ENCODE peak calls at places on chromosomes 16 and 17, in five cellular contexts. X is thoracic aorta; Y is psoas muscle; I is CD4-positive, CD25-positive, alpha-beta regulatory T cell; F is prostate gland. G is an unnamed sample.
A peak's percentile ranks its signal among the peaks of the same experiment; 100 is the strongest.

GRCh38 chr16:49649013-49649785 is 206.7 kb downstream of the ZNF423 start:
- DNase-seq in X (no peak), Y (no peak), I (no peak), F (no peak), G (no peak)

GRCh38 chr16:11699234-11699894 is 31.1 kb downstream of the SNN start:
- DNase-seq in X (no peak), Y (no peak), I (no peak), F (no peak), G (no peak)

GRCh38 chr16:87570938-87571867 is 31.1 kb upstream of the JPH3 start:
- DNase-seq in X (peak; percentile 28), Y (no peak), I (no peak), F (peak; percentile 52), G (peak; percentile 54)

GRCh38 chr17:48611681-48612455 is 1.1 kb upstream of the HOXB7 start:
- DNase-seq in X (no peak), Y (no peak), I (no peak), F (no peak), G (no peak)

GRCh38 chr16:87127061-87127765 is 190.0 kb downstream of the C16orf95 start:
- DNase-seq in X (no peak), Y (no peak), I (no peak), F (no peak), G (no peak)

GRCh38 chr16:31452631-31453106 is 6.6 kb upstream of the ARMC5 start:
- DNase-seq in X (no peak), Y (peak; percentile 41), I (no peak), F (no peak), G (no peak)

GRCh38 chr16:31301708-31302400 is 42.1 kb downstream of the ITGAM start:
- DNase-seq in X (no peak), Y (no peak), I (no peak), F (no peak), G (no peak)

GRCh38 chr17:70855401-70856054 is 686.2 kb downstream of the KCNJ2 start:
- DNase-seq in X (no peak), Y (no peak), I (no peak), F (peak; percentile 25), G (no peak)

GRCh38 chr16:15676506-15676905 is 26.5 kb downstream of the NDE1 start:
- DNase-seq in X (no peak), Y (no peak), I (no peak), F (no peak), G (no peak)

GRCh38 chr16:25747160-25747758 is 55.5 kb downstream of the HS3ST4 start:
- DNase-seq in X (no peak), Y (no peak), I (no peak), F (no peak), G (no peak)

GRCh38 chr17:17402558-17402957 is 74.2 kb upstream of the MED9 start:
- DNase-seq in X (no peak), Y (peak; percentile 8), I (no peak), F (no peak), G (no peak)

GRCh38 chr16:29694384-29695195 is 15.6 kb downstream of the QPRT start:
- DNase-seq in X (no peak), Y (peak; percentile 83), I (no peak), F (no peak), G (peak; percentile 29)

GRCh38 chr17:79600613-79601221 is 10.1 kb downstream of the RBFOX3 start:
- DNase-seq in X (no peak), Y (no peak), I (no peak), F (no peak), G (no peak)

GRCh38 chr16:28567292-28567691 is 13.6 kb downstream of the SGF29 start:
- DNase-seq in X (no peak), Y (no peak), I (no peak), F (no peak), G (no peak)

GRCh38 chr16:86343111-86343642 is 167.2 kb upstream of the FOXF1 start:
- DNase-seq in X (peak; percentile 36), Y (no peak), I (no peak), F (peak; percentile 72), G (peak; percentile 55)

GRCh38 chr17:62966426-62967110 is 533 bp downstream of the TANC2 start:
- DNase-seq in X (no peak), Y (no peak), I (no peak), F (peak; percentile 19), G (no peak)

GRCh38 chr17:35390156-35390555 is 16.7 kb upstream of the SLFN11 start:
- DNase-seq in X (no peak), Y (no peak), I (no peak), F (no peak), G (no peak)

GRCh38 chr16:9135797-9136196 is 44.4 kb downstream of the HAPSTR1 start:
- DNase-seq in X (no peak), Y (peak; percentile 27), I (no peak), F (no peak), G (peak; percentile 42)

GRCh38 chr17:8397636-8398035 is at the start of gene RNF222:
- DNase-seq in X (no peak), Y (no peak), I (no peak), F (no peak), G (no peak)

GRCh38 chr17:19534562-19535149 is 1.0 kb downstream of the SLC47A1 start:
- DNase-seq in X (no peak), Y (no peak), I (no peak), F (no peak), G (no peak)

GRCh38 chr16:51393381-51394005 is 242.4 kb upstream of the SALL1 start:
- DNase-seq in X (no peak), Y (no peak), I (no peak), F (no peak), G (no peak)

GRCh38 chr16:61858996-61859395 is 177.2 kb downstream of the CDH8 start:
- DNase-seq in X (no peak), Y (no peak), I (no peak), F (no peak), G (no peak)

GRCh38 chr17:77445908-77446535 is 305.3 kb downstream of the SEC14L1 start:
- DNase-seq in X (no peak), Y (no peak), I (peak; percentile 76), F (no peak), G (no peak)

GRCh38 chr17:66275651-66276050 is 26.8 kb upstream of the PRKCA start:
- DNase-seq in X (peak; percentile 72), Y (no peak), I (no peak), F (peak; percentile 67), G (peak; percentile 65)
- H3K27ac ChIP-seq in X (no peak overlapping the region), Y (no peak overlapping the region), I (no peak overlapping the region), F (no peak overlapping the region), G (no peak overlapping the region)

GRCh38 chr16:74747716-74748041 is 26.9 kb downstream of the FA2H start:
- DNase-seq in X (no peak), Y (no peak), I (no peak), F (no peak), G (no peak)

GRCh38 chr16:74749291-74750055 is 25.1 kb downstream of the FA2H start:
- DNase-seq in X (no peak), Y (no peak), I (no peak), F (no peak), G (no peak)

GRCh38 chr16:74748042-74748709 is 26.4 kb downstream of the FA2H start:
- DNase-seq in X (no peak), Y (no peak), I (no peak), F (no peak), G (no peak)

GRCh38 chr16:74745926-74746325 is 28.7 kb downstream of the FA2H start:
- DNase-seq in X (no peak), Y (no peak), I (no peak), F (no peak), G (no peak)

GRCh38 chr16:74748710-74749073 is 25.9 kb downstream of the FA2H start:
- DNase-seq in X (no peak), Y (no peak), I (no peak), F (no peak), G (no peak)
- H3K27ac ChIP-seq in X (no peak overlapping the region), Y (no peak overlapping the region), I (no peak overlapping the region), F (no peak overlapping the region), G (no peak overlapping the region)

DNA sequence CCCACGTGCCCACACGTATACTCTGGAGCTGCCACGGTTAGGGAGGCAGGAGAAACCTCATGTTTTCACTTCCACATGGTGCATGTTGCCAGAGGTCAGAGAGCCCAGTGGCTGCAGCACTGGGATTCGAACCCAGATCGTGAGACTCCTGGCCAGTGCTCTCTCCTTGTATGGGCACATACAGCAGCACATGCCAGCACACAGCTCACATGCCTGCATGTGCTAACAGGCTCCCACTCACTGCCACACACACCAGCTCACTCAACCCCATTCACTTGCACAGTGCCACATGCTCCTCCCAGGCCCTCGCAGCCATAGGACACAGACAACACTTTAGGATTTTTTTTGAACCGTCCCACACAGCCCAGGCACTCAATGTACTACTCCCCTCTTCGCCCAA is 49.5 kb upstream of the MRPS23 start:
- DNase-seq in X (no peak), Y (peak; percentile 65), I (no peak), F (no peak), G (no peak)
- H3K27ac ChIP-seq in X (peak overlapping the region; percentile 85), Y (peak overlapping the region; percentile 68), I (no peak overlapping the region), F (peak overlapping the region; percentile 78), G (peak overlapping the region; percentile 79)

GRCh38 chr17:41522301-41523224 is 3.9 kb upstream of the KRT15 start:
- DNase-seq in X (no peak), Y (no peak), I (no peak), F (no peak), G (no peak)

GRCh38 chr17:41523225-41523593 is 4.5 kb upstream of the KRT15 start:
- DNase-seq in X (no peak), Y (no peak), I (no peak), F (no peak), G (no peak)

GRCh38 chr17:41520821-41521521 is 2.3 kb upstream of the KRT15 start:
- DNase-seq in X (no peak), Y (no peak), I (no peak), F (no peak), G (no peak)

GRCh38 chr17:41519501-41520224 is 973 bp upstream of the KRT15 start:
- DNase-seq in X (no peak), Y (peak; percentile 16), I (no peak), F (peak; percentile 73), G (no peak)

DNA sequence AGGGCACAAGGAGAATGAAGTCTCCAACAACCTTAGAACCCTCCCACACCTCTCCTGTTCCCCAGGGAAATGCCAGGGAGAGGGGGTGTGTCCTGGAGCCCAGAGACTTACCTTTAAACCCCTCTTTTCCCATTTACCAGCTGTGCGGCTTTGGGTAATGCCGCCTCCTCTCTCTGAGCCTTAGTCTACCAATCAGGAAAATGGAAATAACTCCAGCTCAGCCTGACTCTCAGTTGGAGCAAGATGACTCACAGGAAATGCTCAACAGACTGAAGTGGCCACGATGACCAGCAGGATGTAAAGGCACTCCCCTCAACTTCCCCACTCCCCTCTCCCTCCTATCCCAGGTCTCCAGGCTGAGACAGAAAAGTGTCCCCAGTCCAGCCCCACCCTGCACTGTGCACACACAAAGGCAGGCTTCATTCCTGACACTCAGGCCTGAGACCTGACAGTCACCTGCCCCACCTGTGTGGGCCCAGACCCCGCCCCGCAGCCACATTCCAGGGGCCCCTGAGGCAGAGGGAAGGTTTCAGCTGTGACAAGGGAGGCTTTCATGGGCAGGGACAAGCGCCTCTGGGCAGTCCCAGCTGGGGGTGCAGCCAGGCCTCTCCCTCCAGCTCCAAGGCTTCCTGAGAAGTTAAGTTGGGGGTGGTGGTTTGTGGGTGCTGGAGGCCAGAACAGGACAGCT is 3.0 kb upstream of the KRT15 start:
- DNase-seq in X (no peak), Y (no peak), I (no peak), F (no peak), G (no peak)
- H3K27ac ChIP-seq in X (no peak overlapping the region), Y (no peak overlapping the region), I (no peak overlapping the region), F (peak overlapping the region; percentile 3), G (no peak overlapping the region)

G was measured in ascending aorta.